ENCODE peak calls at places on chromosomes 12 and 14, in nine cellular contexts. One of them, this sample, is unnamed.

GRCh38 chr14:68794856-68795601 is 2.2 kb upstream of the ZFP36L1 start:
- DNase-seq in IMR-90: peak
- DNase-seq in fibroblast of the aortic adventitia: peak
- DNase-seq in body of pancreas: peak
- DNase-seq in neuronal stem cell: no peak
- DNase-seq in epithelial cell of esophagus: peak
- DNase-seq in uterus: peak
- DNase-seq in lung: peak
- DNase-seq in upper lobe of left lung: peak
- DNase-seq in this sample: peak

GRCh38 chr14:69268763-69269162 is 8.8 kb downstream of the GALNT16 start:
- DNase-seq in epithelial cell of esophagus: peak
- DNase-seq in fibroblast of the aortic adventitia: peak
- DNase-seq in neuronal stem cell: no peak
- DNase-seq in lung: no peak
- DNase-seq in IMR-90: peak
- DNase-seq in upper lobe of left lung: no peak
- DNase-seq in body of pancreas: no peak
- DNase-seq in uterus: no peak
- DNase-seq in this sample: no peak

GRCh38 chr12:29944269-29945000 is 160.7 kb upstream of the TMTC1 start:
- DNase-seq in lung: no peak
- DNase-seq in epithelial cell of esophagus: peak
- DNase-seq in upper lobe of left lung: no peak
- DNase-seq in neuronal stem cell: no peak
- DNase-seq in fibroblast of the aortic adventitia: no peak
- DNase-seq in uterus: no peak
- DNase-seq in body of pancreas: no peak
- DNase-seq in IMR-90: no peak
- DNase-seq in this sample: no peak

GRCh38 chr14:64873506-64874220 is 6.0 kb downstream of the SPTB start:
- DNase-seq in epithelial cell of esophagus: no peak
- DNase-seq in IMR-90: peak
- DNase-seq in neuronal stem cell: no peak
- DNase-seq in uterus: no peak
- DNase-seq in upper lobe of left lung: no peak
- DNase-seq in fibroblast of the aortic adventitia: no peak
- DNase-seq in body of pancreas: no peak
- DNase-seq in lung: no peak
- DNase-seq in this sample: no peak

GRCh38 chr14:105364100-105364708 is 34.1 kb upstream of the TEX22 start:
- DNase-seq in lung: no peak
- DNase-seq in body of pancreas: no peak
- DNase-seq in fibroblast of the aortic adventitia: peak
- DNase-seq in uterus: no peak
- DNase-seq in IMR-90: peak
- DNase-seq in neuronal stem cell: no peak
- DNase-seq in epithelial cell of esophagus: peak
- DNase-seq in upper lobe of left lung: no peak
- DNase-seq in this sample: no peak

GRCh38 chr14:24859559-24859958 is 190.4 kb downstream of the STXBP6 start:
- DNase-seq in neuronal stem cell: no peak
- DNase-seq in IMR-90: no peak
- DNase-seq in fibroblast of the aortic adventitia: no peak
- DNase-seq in epithelial cell of esophagus: no peak
- DNase-seq in lung: no peak
- DNase-seq in upper lobe of left lung: no peak
- DNase-seq in uterus: no peak
- DNase-seq in body of pancreas: no peak
- DNase-seq in this sample: no peak

GRCh38 chr12:81502912-81503695 is 256.0 kb downstream of the PPFIA2 start:
- DNase-seq in epithelial cell of esophagus: peak
- DNase-seq in uterus: no peak
- DNase-seq in lung: no peak
- DNase-seq in upper lobe of left lung: no peak
- DNase-seq in body of pancreas: no peak
- DNase-seq in fibroblast of the aortic adventitia: peak
- DNase-seq in IMR-90: peak
- DNase-seq in neuronal stem cell: no peak
- DNase-seq in this sample: no peak

GRCh38 chr12:72256725-72257124 is 15.4 kb upstream of the TRHDE start:
- DNase-seq in IMR-90: no peak
- DNase-seq in upper lobe of left lung: no peak
- DNase-seq in lung: no peak
- DNase-seq in fibroblast of the aortic adventitia: no peak
- DNase-seq in uterus: no peak
- DNase-seq in epithelial cell of esophagus: no peak
- DNase-seq in body of pancreas: no peak
- DNase-seq in neuronal stem cell: no peak
- DNase-seq in this sample: no peak

GRCh38 chr12:59382678-59383425 is 213.0 kb upstream of the SLC16A7 start:
- DNase-seq in epithelial cell of esophagus: no peak
- DNase-seq in IMR-90: no peak
- DNase-seq in lung: no peak
- DNase-seq in upper lobe of left lung: no peak
- DNase-seq in body of pancreas: no peak
- DNase-seq in neuronal stem cell: no peak
- DNase-seq in uterus: no peak
- DNase-seq in fibroblast of the aortic adventitia: peak
- DNase-seq in this sample: no peak

GRCh38 chr12:9363145-9363544 is 154.9 kb upstream of the PZP start:
- DNase-seq in neuronal stem cell: no peak
- DNase-seq in fibroblast of the aortic adventitia: no peak
- DNase-seq in body of pancreas: no peak
- DNase-seq in uterus: no peak
- DNase-seq in IMR-90: no peak
- DNase-seq in lung: no peak
- DNase-seq in epithelial cell of esophagus: peak
- DNase-seq in upper lobe of left lung: no peak
- DNase-seq in this sample: no peak

GRCh38 chr12:110636516-110636915 is 22.6 kb downstream of the TCTN1 start:
- DNase-seq in fibroblast of the aortic adventitia: no peak
- DNase-seq in IMR-90: no peak
- DNase-seq in body of pancreas: no peak
- DNase-seq in lung: no peak
- DNase-seq in epithelial cell of esophagus: no peak
- DNase-seq in neuronal stem cell: no peak
- DNase-seq in upper lobe of left lung: no peak
- DNase-seq in uterus: no peak
- DNase-seq in this sample: no peak

GRCh38 chr12:131204416-131205311 is 251.0 kb downstream of the ADGRD1 start:
- DNase-seq in body of pancreas: no peak
- DNase-seq in uterus: no peak
- DNase-seq in IMR-90: no peak
- DNase-seq in epithelial cell of esophagus: no peak
- DNase-seq in upper lobe of left lung: peak
- DNase-seq in neuronal stem cell: no peak
- DNase-seq in lung: no peak
- DNase-seq in fibroblast of the aortic adventitia: no peak
- DNase-seq in this sample: no peak

GRCh38 chr12:93727195-93727811 is 50.1 kb downstream of the CRADD start:
- DNase-seq in body of pancreas: no peak
- DNase-seq in IMR-90: no peak
- DNase-seq in fibroblast of the aortic adventitia: no peak
- DNase-seq in upper lobe of left lung: no peak
- DNase-seq in lung: no peak
- DNase-seq in epithelial cell of esophagus: no peak
- DNase-seq in uterus: peak
- DNase-seq in neuronal stem cell: no peak
- DNase-seq in this sample: no peak

GRCh38 chr14:90510208-90510607 is 113.4 kb downstream of the CALM1 start:
- DNase-seq in IMR-90: no peak
- DNase-seq in neuronal stem cell: no peak
- DNase-seq in upper lobe of left lung: peak
- DNase-seq in uterus: no peak
- DNase-seq in body of pancreas: peak
- DNase-seq in epithelial cell of esophagus: peak
- DNase-seq in lung: peak
- DNase-seq in fibroblast of the aortic adventitia: no peak
- DNase-seq in this sample: no peak

GRCh38 chr12:124685689-124685993 is 118.2 kb upstream of the NCOR2 start:
- DNase-seq in uterus: no peak
- DNase-seq in IMR-90: no peak
- DNase-seq in body of pancreas: no peak
- DNase-seq in neuronal stem cell: no peak
- DNase-seq in epithelial cell of esophagus: no peak
- DNase-seq in upper lobe of left lung: no peak
- DNase-seq in lung: no peak
- DNase-seq in fibroblast of the aortic adventitia: no peak
- DNase-seq in this sample: no peak

GRCh38 chr12:124683725-124684124 is 116.3 kb upstream of the NCOR2 start:
- DNase-seq in IMR-90: no peak
- DNase-seq in upper lobe of left lung: no peak
- DNase-seq in uterus: no peak
- DNase-seq in fibroblast of the aortic adventitia: no peak
- DNase-seq in neuronal stem cell: no peak
- DNase-seq in epithelial cell of esophagus: no peak
- DNase-seq in lung: no peak
- DNase-seq in body of pancreas: no peak
- DNase-seq in this sample: no peak

GRCh38 chr12:124684971-124685688 is 117.7 kb upstream of the NCOR2 start:
- DNase-seq in body of pancreas: no peak
- DNase-seq in fibroblast of the aortic adventitia: peak
- DNase-seq in uterus: peak
- DNase-seq in IMR-90: peak
- DNase-seq in neuronal stem cell: no peak
- DNase-seq in lung: no peak
- DNase-seq in epithelial cell of esophagus: peak
- DNase-seq in upper lobe of left lung: no peak
- DNase-seq in this sample: peak

GRCh38 chr12:124683330-124683662 is 115.9 kb upstream of the NCOR2 start:
- DNase-seq in epithelial cell of esophagus: peak
- DNase-seq in neuronal stem cell: no peak
- DNase-seq in lung: peak
- DNase-seq in uterus: no peak
- DNase-seq in upper lobe of left lung: peak
- DNase-seq in body of pancreas: no peak
- DNase-seq in IMR-90: peak
- DNase-seq in fibroblast of the aortic adventitia: no peak
- DNase-seq in this sample: no peak

GRCh38 chr12:124684496-124684895 is 117.1 kb upstream of the NCOR2 start:
- DNase-seq in uterus: peak
- DNase-seq in body of pancreas: no peak
- DNase-seq in epithelial cell of esophagus: no peak
- DNase-seq in IMR-90: peak
- DNase-seq in lung: no peak
- DNase-seq in fibroblast of the aortic adventitia: no peak
- DNase-seq in neuronal stem cell: no peak
- DNase-seq in upper lobe of left lung: peak
- DNase-seq in this sample: peak
- H3K4me3 ChIP-seq in uterus: peak
- H3K4me3 ChIP-seq in body of pancreas: no peak
- H3K4me3 ChIP-seq in epithelial cell of esophagus: no peak
- H3K4me3 ChIP-seq in IMR-90: peak
- H3K4me3 ChIP-seq in lung: no peak
- H3K4me3 ChIP-seq in fibroblast of the aortic adventitia: peak
- H3K4me3 ChIP-seq in neuronal stem cell: no peak
- H3K4me3 ChIP-seq in upper lobe of left lung: no peak
- H3K4me3 ChIP-seq in this sample: no peak

GRCh38 chr12:92138626-92139025 is 7.0 kb downstream of the BTG1 start:
- DNase-seq in epithelial cell of esophagus: no peak
- DNase-seq in uterus: no peak
- DNase-seq in lung: no peak
- DNase-seq in fibroblast of the aortic adventitia: no peak
- DNase-seq in upper lobe of left lung: no peak
- DNase-seq in body of pancreas: no peak
- DNase-seq in IMR-90: no peak
- DNase-seq in neuronal stem cell: no peak
- DNase-seq in this sample: no peak
- H3K4me3 ChIP-seq in epithelial cell of esophagus: peak
- H3K4me3 ChIP-seq in uterus: peak
- H3K4me3 ChIP-seq in lung: no peak
- H3K4me3 ChIP-seq in fibroblast of the aortic adventitia: no peak
- H3K4me3 ChIP-seq in upper lobe of left lung: peak
- H3K4me3 ChIP-seq in body of pancreas: no peak
- H3K4me3 ChIP-seq in IMR-90: no peak
- H3K4me3 ChIP-seq in neuronal stem cell: no peak
- H3K4me3 ChIP-seq in this sample: no peak

GRCh38 chr12:52119398-52120254 is 40.1 kb downstream of the SMIM41 start:
- DNase-seq in uterus: no peak
- DNase-seq in lung: peak
- DNase-seq in neuronal stem cell: peak
- DNase-seq in body of pancreas: peak
- DNase-seq in upper lobe of left lung: peak
- DNase-seq in IMR-90: no peak
- DNase-seq in epithelial cell of esophagus: peak
- DNase-seq in fibroblast of the aortic adventitia: peak
- DNase-seq in this sample: peak
- H3K4me3 ChIP-seq in uterus: no peak
- H3K4me3 ChIP-seq in lung: no peak
- H3K4me3 ChIP-seq in neuronal stem cell: no peak
- H3K4me3 ChIP-seq in body of pancreas: no peak
- H3K4me3 ChIP-seq in upper lobe of left lung: no peak
- H3K4me3 ChIP-seq in IMR-90: no peak
- H3K4me3 ChIP-seq in epithelial cell of esophagus: no peak
- H3K4me3 ChIP-seq in fibroblast of the aortic adventitia: no peak
- H3K4me3 ChIP-seq in this sample: peak

GRCh38 chr12:76766161-76766560 is 2.2 kb downstream of the ZDHHC17 start:
- DNase-seq in body of pancreas: no peak
- DNase-seq in IMR-90: no peak
- DNase-seq in fibroblast of the aortic adventitia: no peak
- DNase-seq in neuronal stem cell: no peak
- DNase-seq in lung: no peak
- DNase-seq in uterus: no peak
- DNase-seq in epithelial cell of esophagus: no peak
- DNase-seq in upper lobe of left lung: no peak
- DNase-seq in this sample: no peak

GRCh38 chr12:76768566-76768965 is 4.7 kb downstream of the ZDHHC17 start:
- DNase-seq in upper lobe of left lung: no peak
- DNase-seq in uterus: no peak
- DNase-seq in IMR-90: peak
- DNase-seq in body of pancreas: no peak
- DNase-seq in neuronal stem cell: no peak
- DNase-seq in lung: no peak
- DNase-seq in epithelial cell of esophagus: peak
- DNase-seq in fibroblast of the aortic adventitia: no peak
- DNase-seq in this sample: no peak

GRCh38 chr12:76763746-76764675 is at the start of gene ZDHHC17:
- DNase-seq in upper lobe of left lung: peak
- DNase-seq in fibroblast of the aortic adventitia: peak
- DNase-seq in epithelial cell of esophagus: peak
- DNase-seq in lung: peak
- DNase-seq in neuronal stem cell: peak
- DNase-seq in body of pancreas: peak
- DNase-seq in uterus: peak
- DNase-seq in IMR-90: peak
- DNase-seq in this sample: peak

GRCh38 chr12:76764856-76765255 is 941 bp downstream of the ZDHHC17 start:
- DNase-seq in neuronal stem cell: no peak
- DNase-seq in lung: no peak
- DNase-seq in IMR-90: peak
- DNase-seq in body of pancreas: no peak
- DNase-seq in epithelial cell of esophagus: peak
- DNase-seq in upper lobe of left lung: no peak
- DNase-seq in fibroblast of the aortic adventitia: peak
- DNase-seq in uterus: no peak
- DNase-seq in this sample: peak

DNA sequence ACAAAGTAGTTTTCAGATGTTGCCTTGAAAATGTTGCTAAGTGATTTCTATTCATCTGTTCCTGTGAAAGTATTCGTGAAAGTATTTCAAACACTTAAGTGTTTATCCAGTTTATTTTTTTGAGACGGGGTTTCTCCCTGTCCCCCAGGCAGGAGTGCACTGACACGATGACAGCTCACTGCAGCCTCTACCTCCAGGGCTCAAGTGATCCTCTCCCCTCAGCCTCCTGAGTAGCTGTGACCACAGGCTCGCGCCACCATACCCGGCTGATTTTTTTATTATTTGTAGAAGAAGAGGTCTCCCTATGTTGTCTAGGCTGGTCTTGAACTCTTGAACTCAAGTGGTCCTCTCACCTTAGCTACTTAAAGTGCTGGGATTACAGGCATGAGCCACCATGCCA is 1.7 kb downstream of the ZDHHC17 start:
- DNase-seq in fibroblast of the aortic adventitia: no peak
- DNase-seq in IMR-90: no peak
- DNase-seq in epithelial cell of esophagus: no peak
- DNase-seq in uterus: no peak
- DNase-seq in neuronal stem cell: no peak
- DNase-seq in upper lobe of left lung: no peak
- DNase-seq in lung: no peak
- DNase-seq in body of pancreas: no peak
- DNase-seq in this sample: no peak
- H3K4me3 ChIP-seq in fibroblast of the aortic adventitia: peak
- H3K4me3 ChIP-seq in IMR-90: peak
- H3K4me3 ChIP-seq in epithelial cell of esophagus: peak
- H3K4me3 ChIP-seq in uterus: no peak
- H3K4me3 ChIP-seq in neuronal stem cell: no peak
- H3K4me3 ChIP-seq in upper lobe of left lung: no peak
- H3K4me3 ChIP-seq in lung: no peak
- H3K4me3 ChIP-seq in body of pancreas: no peak
- H3K4me3 ChIP-seq in this sample: peak

This sample was measured in testis.